ENCODE peak calls at places on chromosomes 2 and 18, in nine cellular contexts. J is right lobe of liver, M is H9, A is lower lobe of right lung, G is endothelial cell, U is uterus, Y is lower leg skin, S is progenitor cell of endocrine pancreas, F is dorsolateral prefrontal cortex. V is an unnamed sample.

GRCh38 chr2:128396500-128396891 is 77.8 kb upstream of the HS6ST1 start:
- DNase-seq in J (no peak), M (peak), A (no peak), G (no peak), U (no peak), Y (peak), S (no peak), F (no peak), V (peak)

GRCh38 chr18:34647251-34647650 is 62.8 kb upstream of the DTNA start:
- DNase-seq in J (no peak), M (peak), A (no peak), G (no peak), U (no peak), Y (no peak), S (no peak), F (no peak), V (no peak)

GRCh38 chr2:95525294-95526035 is 40.9 kb upstream of the TRIM43B start:
- DNase-seq in J (no peak), M (no peak), A (peak), G (no peak), U (no peak), Y (no peak), S (no peak), F (peak), V (no peak)

GRCh38 chr2:20015482-20016083 is 3.1 kb upstream of the MATN3 start:
- DNase-seq in J (no peak), M (no peak), A (no peak), G (peak), U (no peak), Y (no peak), S (no peak), F (no peak), V (no peak)

GRCh38 chr2:45965841-45966498 is 314.5 kb downstream of the PRKCE start:
- DNase-seq in J (no peak), M (no peak), A (no peak), G (no peak), U (no peak), Y (no peak), S (no peak), F (no peak), V (no peak)

GRCh38 chr2:169086893-169087467 is 17.6 kb downstream of the DHRS9 start:
- DNase-seq in J (no peak), M (no peak), A (peak), G (no peak), U (no peak), Y (no peak), S (no peak), F (no peak), V (no peak)

GRCh38 chr2:235572592-235572991 is 78.7 kb downstream of the AGAP1 start:
- DNase-seq in J (peak), M (no peak), A (no peak), G (no peak), U (no peak), Y (no peak), S (no peak), F (no peak), V (no peak)

GRCh38 chr2:149291881-149292280 is 38.5 kb upstream of the LYPD6 start:
- DNase-seq in J (no peak), M (peak), A (no peak), G (no peak), U (no peak), Y (no peak), S (no peak), F (no peak), V (no peak)

GRCh38 chr2:20627712-20628380 is 23.1 kb downstream of the HS1BP3 start:
- DNase-seq in J (peak), M (no peak), A (peak), G (no peak), U (no peak), Y (no peak), S (no peak), F (no peak), V (peak)

GRCh38 chr2:214591359-214591758 is 180.5 kb downstream of the VWC2L start:
- DNase-seq in J (no peak), M (no peak), A (no peak), G (no peak), U (no peak), Y (no peak), S (no peak), F (no peak), V (no peak)

DNA sequence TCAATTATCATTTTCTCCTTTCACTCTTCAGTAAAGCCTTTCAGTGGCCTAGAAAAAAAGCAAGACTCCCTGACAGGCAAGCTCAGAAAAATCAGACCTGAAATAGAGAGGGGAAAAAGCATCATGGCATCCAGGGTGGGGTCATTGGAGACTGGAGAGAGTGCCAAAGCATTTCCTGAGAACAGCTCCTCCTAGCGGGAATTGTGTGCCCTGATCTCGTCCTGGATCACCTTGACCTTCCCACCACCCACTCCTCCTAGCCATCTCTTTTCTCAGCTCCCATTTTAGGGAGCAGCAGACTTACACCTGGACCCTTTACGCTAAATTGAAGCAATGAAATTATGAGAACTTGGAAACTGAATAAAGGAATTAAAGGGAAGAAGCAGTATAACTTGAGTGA is 176.6 kb downstream of the VWC2L start:
- DNase-seq in J (no peak), M (peak), A (no peak), G (peak), U (no peak), Y (no peak), S (no peak), F (no peak), V (peak)
- TF ChIP-seq CTCF in J (no peak), M (peak), A (no peak), G (peak), U (no peak), Y (no peak), S (peak), F (no peak), V (peak)

GRCh38 chr18:476368-476767 is 24.1 kb downstream of the COLEC12 start:
- DNase-seq in J (no peak), M (no peak), A (no peak), G (no peak), U (no peak), Y (no peak), S (no peak), F (no peak), V (no peak)
- TF ChIP-seq CTCF in J (no peak), M (no peak), A (no peak), G (no peak), U (no peak), Y (no peak), S (no peak), F (no peak), V (no peak)

GRCh38 chr2:177296047-177296446 is 31.5 kb upstream of the NFE2L2 start:
- DNase-seq in J (no peak), M (no peak), A (no peak), G (no peak), U (no peak), Y (no peak), S (no peak), F (no peak), V (no peak)
- TF ChIP-seq CTCF in J (peak), M (peak), A (peak), G (peak), U (peak), Y (no peak), S (peak), F (peak), V (peak)

GRCh38 chr18:26931659-26932058 is 66.2 kb upstream of the AQP4 start:
- DNase-seq in J (no peak), M (no peak), A (no peak), G (no peak), U (no peak), Y (no peak), S (no peak), F (no peak), V (no peak)
- TF ChIP-seq CTCF in J (no peak), M (no peak), A (no peak), G (no peak), U (no peak), Y (no peak), S (no peak), F (no peak), V (no peak)

GRCh38 chr18:62877448-62878221 is 162.3 kb downstream of the PHLPP1 start:
- DNase-seq in J (no peak), M (peak), A (no peak), G (no peak), U (no peak), Y (no peak), S (no peak), F (no peak), V (no peak)
- TF ChIP-seq CTCF in J (no peak), M (peak), A (no peak), G (no peak), U (no peak), Y (no peak), S (no peak), F (no peak), V (no peak)

GRCh38 chr2:73746015-73746876 is 9.1 kb upstream of the TPRKB start:
- DNase-seq in J (no peak), M (peak), A (no peak), G (peak), U (peak), Y (no peak), S (no peak), F (no peak), V (no peak)

GRCh38 chr2:73736378-73736777 is 767 bp downstream of the TPRKB start:
- DNase-seq in J (no peak), M (no peak), A (no peak), G (no peak), U (no peak), Y (no peak), S (no peak), F (no peak), V (no peak)

GRCh38 chr2:73736855-73737779 is at the start of gene TPRKB:
- DNase-seq in J (peak), M (peak), A (peak), G (peak), U (peak), Y (peak), S (peak), F (peak), V (peak)

GRCh38 chr2:73739101-73739500 is 2.0 kb upstream of the TPRKB start:
- DNase-seq in J (no peak), M (no peak), A (no peak), G (no peak), U (no peak), Y (no peak), S (no peak), F (no peak), V (no peak)

GRCh38 chr2:73740767-73741166 is 3.6 kb upstream of the TPRKB start:
- DNase-seq in J (no peak), M (no peak), A (no peak), G (no peak), U (no peak), Y (no peak), S (no peak), F (no peak), V (no peak)
- TF ChIP-seq CTCF in J (no peak), M (no peak), A (no peak), G (no peak), U (no peak), Y (no peak), S (no peak), F (no peak), V (no peak)

DNA sequence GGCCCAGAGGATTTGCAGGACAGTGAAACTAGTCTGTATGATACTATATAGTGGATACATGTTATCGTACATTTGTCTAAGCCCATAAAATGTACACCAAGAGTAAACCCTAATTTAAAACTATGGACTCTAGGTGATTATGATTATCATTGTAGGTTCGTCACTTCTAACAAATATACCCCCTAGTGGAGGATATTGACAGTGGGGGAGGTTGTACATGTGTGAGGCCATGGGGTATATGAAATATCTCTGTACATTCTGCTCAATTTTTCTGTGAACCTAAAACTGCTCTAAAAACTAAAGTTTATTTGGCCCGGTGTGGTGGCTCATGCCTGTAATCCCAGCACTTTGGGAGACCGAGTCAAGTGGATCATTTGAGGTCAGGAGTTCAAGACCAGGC is 81.2 kb upstream of the CAB39 start:
- DNase-seq in J (no peak), M (no peak), A (no peak), G (no peak), U (no peak), Y (no peak), S (no peak), F (no peak), V (no peak)
- TF ChIP-seq CTCF in J (no peak), M (no peak), A (no peak), G (no peak), U (no peak), Y (no peak), S (no peak), F (no peak), V (peak)

DNA sequence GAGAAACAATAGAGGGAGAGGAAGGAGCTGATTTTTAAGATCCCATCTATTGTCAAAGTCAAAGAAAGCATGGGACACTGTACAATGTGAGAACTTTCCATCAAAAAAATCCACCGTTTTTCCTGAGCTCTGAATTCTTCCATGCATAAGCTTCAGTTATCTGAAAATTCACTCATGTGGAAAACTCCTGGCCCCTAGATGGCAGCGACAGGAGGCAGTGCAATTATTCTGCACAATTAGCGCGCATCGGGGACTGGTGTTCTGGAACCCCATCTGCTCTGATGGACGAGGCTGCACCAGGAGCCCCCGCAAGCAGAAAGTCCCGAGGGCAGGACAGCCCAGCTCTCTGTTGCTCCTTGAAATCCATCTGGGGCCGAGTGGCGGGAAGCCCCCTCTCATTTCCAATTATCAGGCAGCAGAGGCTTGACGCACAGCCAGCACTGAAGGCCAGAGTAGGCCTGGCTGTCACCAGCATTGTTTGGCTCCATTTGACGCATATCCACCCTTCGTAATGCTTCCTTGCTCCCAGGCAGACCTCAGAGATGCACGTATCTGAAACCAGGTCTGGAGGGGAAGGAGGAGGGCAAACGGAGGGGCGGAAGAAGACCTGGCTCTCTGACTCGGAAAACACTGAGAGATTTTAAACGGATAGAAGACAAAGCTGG is 70.0 kb downstream of the TNS1 start:
- DNase-seq in J (peak), M (no peak), A (no peak), G (no peak), U (no peak), Y (no peak), S (no peak), F (no peak), V (peak)
- TF ChIP-seq CTCF in J (peak), M (peak), A (no peak), G (no peak), U (no peak), Y (no peak), S (peak), F (no peak), V (no peak)

DNA sequence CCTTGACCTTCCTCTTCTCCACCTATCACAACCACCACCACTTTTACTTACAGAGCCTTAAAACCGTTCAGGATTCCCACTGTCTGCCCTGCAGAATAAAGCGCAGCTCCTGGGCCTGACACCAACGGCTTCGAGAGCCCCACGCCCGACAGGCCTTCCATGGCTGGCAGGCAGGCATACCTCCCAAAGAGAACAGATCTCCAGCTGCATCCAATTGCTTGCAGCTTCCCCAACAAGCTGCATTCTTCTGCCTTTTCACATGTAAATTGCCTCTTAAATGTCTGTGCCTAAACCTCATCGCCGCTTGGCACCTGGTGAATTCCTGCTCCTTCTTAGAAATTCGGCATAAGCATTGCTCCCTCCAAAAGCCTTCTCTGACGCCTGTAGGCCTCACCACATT is 31.5 kb upstream of the FAM124B start:
- DNase-seq in J (no peak), M (peak), A (no peak), G (no peak), U (no peak), Y (no peak), S (no peak), F (peak), V (no peak)
- TF ChIP-seq CTCF in J (no peak), M (no peak), A (no peak), G (no peak), U (no peak), Y (no peak), S (no peak), F (no peak), V (no peak)

V was measured in glutamatergic neuron.